ENCODE peak calls at places on chromosomes 1 and 21, in seven cellular contexts. G is HS-27A; W is heart right ventricle; V is CMK; J is stimulated activated CD8-positive, alpha-beta memory T cell treated with anti-CD3 and anti-CD28 coated beads, Interleukin-2, amount 100 ng/mL, for 1 hour; H is upper lobe of right lung; L is tibial nerve. Q is an unnamed sample.

GRCh38 chr21:32813265-32813903 is 41.8 kb upstream of the PAXBP1 start:
- DNase-seq in G (no peak), L (no peak), W (no peak), V (no peak), H (no peak), J (no peak), Q (no peak)

GRCh38 chr1:162359523-162360236 is 17.0 kb downstream of the SPATA46 start:
- DNase-seq in L (no peak), W (no peak), H (no peak), V (no peak), G (no peak), J (no peak), Q (no peak)

GRCh38 chr1:121483961-121484424 is 299.2 kb downstream of the SRGAP2C start:
- DNase-seq in G (peak), L (no peak), V (no peak), W (no peak), H (no peak), J (no peak), Q (no peak)

GRCh38 chr21:43322311-43322710 is 104.6 kb downstream of the SIK1 start:
- DNase-seq in H (no peak), W (peak), L (no peak), G (no peak), V (no peak), J (no peak), Q (no peak)

GRCh38 chr1:20343149-20343936 is 52.7 kb downstream of the VWA5B1 start:
- DNase-seq in G (no peak), V (no peak), L (no peak), H (no peak), J (no peak), W (peak), Q (no peak)

GRCh38 chr1:228459091-228459993 is 27.8 kb upstream of the RNF187 start:
- DNase-seq in W (peak), H (peak), L (peak), J (no peak), V (peak), G (no peak), Q (peak)

GRCh38 chr1:110055493-110056283 is 14.8 kb downstream of the ALX3 start:
- DNase-seq in L (no peak), G (no peak), H (no peak), J (no peak), V (no peak), W (no peak), Q (no peak)

GRCh38 chr1:99766378-99766800 is at the start of gene FRRS1:
- DNase-seq in G (peak), W (peak), H (peak), J (no peak), V (peak), L (peak), Q (peak)

GRCh38 chr1:52503706-52504105 is 49.2 kb downstream of the TUT4 start:
- DNase-seq in H (no peak), G (no peak), L (no peak), J (no peak), W (no peak), V (no peak), Q (no peak)

GRCh38 chr1:102954576-102954975 is 153.7 kb downstream of the COL11A1 start:
- DNase-seq in V (no peak), J (no peak), H (no peak), W (no peak), G (no peak), L (no peak), Q (peak)

GRCh38 chr21:43976661-43977060 is 35.4 kb upstream of the TRAPPC10 start:
- DNase-seq in J (no peak), H (no peak), W (no peak), V (no peak), L (no peak), G (no peak), Q (no peak)

GRCh38 chr1:224801761-224802490 is 127.5 kb upstream of the DNAH14 start:
- DNase-seq in W (no peak), G (no peak), V (no peak), H (no peak), J (no peak), L (no peak), Q (no peak)

GRCh38 chr1:61588736-61589381 is 136.1 kb downstream of the TM2D1 start:
- DNase-seq in H (no peak), G (peak), L (no peak), J (peak), W (peak), V (peak), Q (no peak)

GRCh38 chr21:43318841-43319781 is 107.8 kb downstream of the SIK1 start:
- DNase-seq in G (no peak), J (no peak), V (no peak), H (no peak), L (no peak), W (peak), Q (no peak)

GRCh38 chr1:182368903-182369302 is 22.7 kb downstream of the GLUL start:
- DNase-seq in J (no peak), L (no peak), G (no peak), V (no peak), H (no peak), W (no peak), Q (no peak)

GRCh38 chr1:102861247-102861646 is 247.1 kb downstream of the COL11A1 start:
- DNase-seq in J (no peak), G (no peak), H (no peak), L (no peak), V (no peak), W (no peak), Q (no peak)

GRCh38 chr1:178057131-178057765 is 36.7 kb upstream of the RASAL2 start:
- DNase-seq in J (no peak), W (no peak), L (no peak), G (no peak), V (no peak), H (no peak), Q (no peak)

GRCh38 chr21:27429612-27430361 is 462.9 kb upstream of the ADAMTS5 start:
- DNase-seq in G (peak), V (no peak), J (no peak), H (no peak), W (no peak), L (no peak), Q (no peak)

GRCh38 chr1:234486858-234487830 is 8.2 kb upstream of the TARBP1 start:
- DNase-seq in W (no peak), H (no peak), L (no peak), J (no peak), G (no peak), V (no peak), Q (no peak)

GRCh38 chr1:219420913-219421312 is 192.0 kb downstream of the ZC3H11B start:
- DNase-seq in L (no peak), W (no peak), G (no peak), J (no peak), V (no peak), H (no peak), Q (no peak)

GRCh38 chr1:7299329-7299799 is 471.7 kb upstream of the VAMP3 start:
- DNase-seq in W (peak), V (no peak), J (no peak), L (peak), G (peak), H (no peak), Q (no peak)

GRCh38 chr1:75522389-75522788 is 88.5 kb downstream of the SLC44A5 start:
- DNase-seq in V (no peak), J (no peak), W (no peak), L (no peak), G (no peak), H (no peak), Q (no peak)

GRCh38 chr1:3551290-3551678 is 60.0 kb downstream of the MEGF6 start:
- DNase-seq in H (no peak), V (no peak), W (no peak), J (no peak), L (no peak), G (no peak), Q (no peak)

GRCh38 chr1:8247821-8248436 is 70.0 kb upstream of the SLC45A1 start:
- DNase-seq in L (no peak), J (no peak), G (no peak), H (no peak), W (no peak), V (no peak), Q (no peak)

GRCh38 chr1:232620356-232620841 is 9.5 kb downstream of the SIPA1L2 start:
- DNase-seq in J (no peak), H (no peak), V (no peak), W (no peak), G (no peak), L (no peak), Q (no peak)